ENCODE peak calls at places on chromosome 10, in five cellular contexts. U is MM.1S, C is PC-9, Z is PC-3, Q is OCI-LY7. M is an unnamed sample.

GRCh38 chr10:109374215-109374614 is 549.1 kb downstream of the XPNPEP1 start:
- DNase-seq in C (no peak), Z (peak; percentile 81), U (no peak), Q (no peak), M (peak; percentile 87)

GRCh38 chr10:16779375-16779774 is 37.8 kb downstream of the RSU1 start:
- DNase-seq in Z (no peak), U (peak; percentile 34), C (no peak), Q (no peak), M (no peak)

GRCh38 chr10:88996927-88997326 is 6.3 kb downstream of the FAS start:
- DNase-seq in Z (no peak), U (no peak), Q (peak; percentile 58), C (no peak), M (no peak)

GRCh38 chr10:103277713-103278299 is 868 bp downstream of the INA start:
- DNase-seq in C (no peak), Q (no peak), Z (no peak), U (no peak), M (no peak)

GRCh38 chr10:86257683-86258082 is 108.9 kb downstream of the GRID1 start:
- DNase-seq in C (no peak), U (no peak), Q (no peak), Z (no peak), M (no peak)

GRCh38 chr10:44258019-44258418 is 126.9 kb downstream of the CXCL12 start:
- DNase-seq in Q (no peak), C (no peak), U (no peak), Z (no peak), M (peak; percentile 33)

GRCh38 chr10:94211187-94211529 is 151.6 kb downstream of the NOC3L start:
- DNase-seq in C (no peak), Q (no peak), Z (no peak), U (no peak), M (no peak)

GRCh38 chr10:14382022-14382421 is 51.3 kb upstream of the FRMD4A start:
- DNase-seq in U (peak; percentile 72), C (no peak), Z (no peak), Q (no peak), M (no peak)

GRCh38 chr10:89633484-89633883 is 11.6 kb downstream of the PANK1 start:
- DNase-seq in C (peak; percentile 2), Z (peak; percentile 67), Q (no peak), U (no peak), M (peak; percentile 76)

GRCh38 chr10:28925154-28925663 is 247.9 kb downstream of the BAMBI start:
- DNase-seq in C (no peak), Q (no peak), U (no peak), Z (no peak), M (no peak)

GRCh38 chr10:62636825-62637248 is 167.7 kb upstream of the ADO start:
- DNase-seq in Z (peak; percentile 43), U (peak; percentile 46), Q (peak; percentile 84), C (no peak), M (no peak)

GRCh38 chr10:97444212-97444611 is 1.6 kb downstream of the EXOSC1 start:
- DNase-seq in Z (no peak), Q (no peak), U (peak; percentile 45), C (no peak), M (no peak)

GRCh38 chr10:91367558-91367957 is 42.6 kb upstream of the HECTD2 start:
- DNase-seq in U (no peak), Q (no peak), Z (no peak), C (no peak), M (no peak)

GRCh38 chr10:92238586-92239098 is 52.2 kb downstream of the CPEB3 start:
- DNase-seq in Z (peak; percentile 86), U (no peak), C (peak; percentile 66), Q (no peak), M (peak; percentile 92)

GRCh38 chr10:102225646-102226541 is at the start of gene ELOVL3:
- DNase-seq in U (peak; percentile 96), Q (peak; percentile 75), C (peak; percentile 86), Z (peak; percentile 79), M (peak; percentile 97)

GRCh38 chr10:73601486-73601921 is 10.4 kb upstream of the USP54 start:
- DNase-seq in U (no peak), C (peak; percentile 86), Q (no peak), Z (peak; percentile 100), M (no peak)

GRCh38 chr10:80104066-80104926 is 25.8 kb downstream of the TMEM254 start:
- DNase-seq in U (no peak), Z (peak; percentile 62), C (no peak), Q (no peak), M (peak; percentile 94)

GRCh38 chr10:13703997-13704536 is 117.3 kb downstream of the PRPF18 start:
- DNase-seq in Q (no peak), Z (no peak), U (no peak), C (no peak), M (no peak)

GRCh38 chr10:34494012-34494411 is 321.1 kb downstream of the PARD3 start:
- DNase-seq in C (peak; percentile 28), Z (no peak), Q (no peak), U (no peak), M (peak; percentile 21)

GRCh38 chr10:73131913-73132686 is 21.8 kb downstream of the NUDT13 start:
- DNase-seq in U (no peak), C (no peak), Z (peak; percentile 47), Q (no peak), M (no peak)

GRCh38 chr10:71344916-71345557 is 26.0 kb downstream of the SLC29A3 start:
- DNase-seq in Q (no peak), C (no peak), U (no peak), Z (no peak), M (no peak)
- H3K27ac ChIP-seq in Q (no peak overlapping the region), C (no peak overlapping the region), U (no peak overlapping the region), Z (no peak overlapping the region), M (no peak overlapping the region)

GRCh38 chr10:112794201-112794600 is 155.8 kb upstream of the TCF7L2 start:
- DNase-seq in Z (no peak), Q (no peak), C (no peak), U (no peak), M (no peak)
- H3K9me2 ChIP-seq in Z (no peaks in the 10 kb centered on the region), Q (no peaks in the 10 kb centered on the region), C (no peaks in the 10 kb centered on the region), U (no peaks in the 10 kb centered on the region), M (no peaks in the 10 kb centered on the region)

GRCh38 chr10:57696641-57697040 is 571.1 kb downstream of the IPMK start:
- DNase-seq in U (no peak), Z (peak; percentile 94), C (no peak), Q (no peak), M (peak; percentile 82)

GRCh38 chr10:57694956-57695605 is 572.6 kb downstream of the IPMK start:
- DNase-seq in Z (peak; percentile 45), Q (no peak), C (no peak), U (no peak), M (peak; percentile 44)

GRCh38 chr10:57689898-57690297 is 577.8 kb downstream of the IPMK start:
- DNase-seq in U (no peak), Z (no peak), C (no peak), Q (no peak), M (no peak)

GRCh38 chr10:57692255-57692980 is 575.3 kb downstream of the IPMK start:
- DNase-seq in Z (peak; percentile 78), C (peak; percentile 11), U (no peak), Q (no peak), M (peak; percentile 87)
- H3K27ac ChIP-seq in Z (no peak overlapping the region), C (no peak overlapping the region), U (no peak overlapping the region), Q (no peak overlapping the region), M (peak overlapping the region; percentile 42)

GRCh38 chr10:45368181-45368580 is 5.8 kb upstream of the ALOX5 start:
- DNase-seq in Z (no peak), Q (peak; percentile 31), C (no peak), U (no peak), M (no peak)
- H3K9me2 ChIP-seq in Z (no peaks in the 10 kb centered on the region), Q (no peaks in the 10 kb centered on the region), C (no peaks in the 10 kb centered on the region), U (no peaks in the 10 kb centered on the region), M (no peaks in the 10 kb centered on the region)